ENCODE peak calls at places on chromosomes 12 and 14, in nine cellular contexts. One of them, this sample, is unnamed.

GRCh38 chr14:99281396-99281795 is 9.4 kb upstream of the BCL11B start:
- DNase-seq in breast epithelium: no peak
- DNase-seq in pancreas: no peak
- DNase-seq in AG09309: no peak
- DNase-seq in psoas muscle: no peak
- DNase-seq in heart left ventricle: no peak
- DNase-seq in kidney: no peak
- DNase-seq in IMR-90: no peak
- DNase-seq in vagina: no peak
- DNase-seq in this sample: no peak

GRCh38 chr12:24088751-24089150 is 139.3 kb upstream of the SOX5 start:
- DNase-seq in heart left ventricle: no peak
- DNase-seq in psoas muscle: no peak
- DNase-seq in kidney: no peak
- DNase-seq in breast epithelium: no peak
- DNase-seq in vagina: no peak
- DNase-seq in AG09309: no peak
- DNase-seq in pancreas: no peak
- DNase-seq in IMR-90: peak
- DNase-seq in this sample: no peak

GRCh38 chr12:57548488-57548887 is 1.4 kb upstream of the KIF5A start:
- DNase-seq in AG09309: no peak
- DNase-seq in vagina: no peak
- DNase-seq in kidney: no peak
- DNase-seq in pancreas: no peak
- DNase-seq in breast epithelium: no peak
- DNase-seq in psoas muscle: no peak
- DNase-seq in heart left ventricle: no peak
- DNase-seq in IMR-90: no peak
- DNase-seq in this sample: no peak

GRCh38 chr12:56628671-56629458 is 1.3 kb downstream of the BAZ2A start:
- DNase-seq in vagina: no peak
- DNase-seq in psoas muscle: peak
- DNase-seq in kidney: peak
- DNase-seq in IMR-90: peak
- DNase-seq in pancreas: no peak
- DNase-seq in breast epithelium: no peak
- DNase-seq in AG09309: peak
- DNase-seq in heart left ventricle: peak
- DNase-seq in this sample: no peak

GRCh38 chr12:9378430-9378835 is 170.2 kb upstream of the PZP start:
- DNase-seq in pancreas: no peak
- DNase-seq in breast epithelium: no peak
- DNase-seq in AG09309: no peak
- DNase-seq in psoas muscle: no peak
- DNase-seq in kidney: no peak
- DNase-seq in vagina: no peak
- DNase-seq in heart left ventricle: no peak
- DNase-seq in IMR-90: no peak
- DNase-seq in this sample: no peak

GRCh38 chr14:102737402-102738372 is 39.6 kb upstream of the TRAF3 start:
- DNase-seq in kidney: no peak
- DNase-seq in heart left ventricle: no peak
- DNase-seq in psoas muscle: no peak
- DNase-seq in vagina: no peak
- DNase-seq in IMR-90: no peak
- DNase-seq in breast epithelium: no peak
- DNase-seq in AG09309: no peak
- DNase-seq in pancreas: no peak
- DNase-seq in this sample: no peak

GRCh38 chr12:77788231-77789168 is 42.2 kb upstream of the NAV3 start:
- DNase-seq in psoas muscle: no peak
- DNase-seq in breast epithelium: no peak
- DNase-seq in IMR-90: no peak
- DNase-seq in kidney: no peak
- DNase-seq in AG09309: no peak
- DNase-seq in pancreas: no peak
- DNase-seq in vagina: no peak
- DNase-seq in heart left ventricle: no peak
- DNase-seq in this sample: no peak

GRCh38 chr14:96660135-96660534 is 137.0 kb upstream of the VRK1 start:
- DNase-seq in psoas muscle: no peak
- DNase-seq in IMR-90: no peak
- DNase-seq in kidney: no peak
- DNase-seq in vagina: no peak
- DNase-seq in pancreas: no peak
- DNase-seq in heart left ventricle: no peak
- DNase-seq in breast epithelium: no peak
- DNase-seq in AG09309: no peak
- DNase-seq in this sample: no peak

GRCh38 chr12:92341333-92341691 is 195.7 kb upstream of the BTG1 start:
- DNase-seq in vagina: no peak
- DNase-seq in kidney: no peak
- DNase-seq in IMR-90: no peak
- DNase-seq in heart left ventricle: no peak
- DNase-seq in breast epithelium: no peak
- DNase-seq in psoas muscle: no peak
- DNase-seq in pancreas: no peak
- DNase-seq in AG09309: no peak
- DNase-seq in this sample: no peak

GRCh38 chr12:57046947-57047890 is 2.7 kb downstream of the MYO1A start:
- DNase-seq in breast epithelium: no peak
- DNase-seq in AG09309: no peak
- DNase-seq in psoas muscle: no peak
- DNase-seq in vagina: no peak
- DNase-seq in IMR-90: no peak
- DNase-seq in heart left ventricle: no peak
- DNase-seq in pancreas: no peak
- DNase-seq in kidney: no peak
- DNase-seq in this sample: no peak

GRCh38 chr12:104115587-104115975 is 22.4 kb downstream of the NFYB start:
- DNase-seq in vagina: no peak
- DNase-seq in breast epithelium: no peak
- DNase-seq in AG09309: no peak
- DNase-seq in heart left ventricle: no peak
- DNase-seq in psoas muscle: no peak
- DNase-seq in pancreas: no peak
- DNase-seq in kidney: no peak
- DNase-seq in IMR-90: no peak
- DNase-seq in this sample: no peak

GRCh38 chr12:104108755-104109445 is 29.1 kb downstream of the NFYB start:
- DNase-seq in IMR-90: peak
- DNase-seq in psoas muscle: peak
- DNase-seq in breast epithelium: peak
- DNase-seq in vagina: no peak
- DNase-seq in heart left ventricle: peak
- DNase-seq in kidney: peak
- DNase-seq in pancreas: peak
- DNase-seq in AG09309: peak
- DNase-seq in this sample: peak

GRCh38 chr12:104105461-104105860 is 32.5 kb downstream of the NFYB start:
- DNase-seq in AG09309: no peak
- DNase-seq in IMR-90: no peak
- DNase-seq in pancreas: no peak
- DNase-seq in breast epithelium: no peak
- DNase-seq in psoas muscle: no peak
- DNase-seq in vagina: no peak
- DNase-seq in kidney: no peak
- DNase-seq in heart left ventricle: no peak
- DNase-seq in this sample: no peak

GRCh38 chr12:104106965-104107364 is 31.0 kb downstream of the NFYB start:
- DNase-seq in kidney: no peak
- DNase-seq in AG09309: no peak
- DNase-seq in heart left ventricle: no peak
- DNase-seq in IMR-90: no peak
- DNase-seq in psoas muscle: no peak
- DNase-seq in pancreas: no peak
- DNase-seq in breast epithelium: no peak
- DNase-seq in vagina: no peak
- DNase-seq in this sample: no peak

DNA sequence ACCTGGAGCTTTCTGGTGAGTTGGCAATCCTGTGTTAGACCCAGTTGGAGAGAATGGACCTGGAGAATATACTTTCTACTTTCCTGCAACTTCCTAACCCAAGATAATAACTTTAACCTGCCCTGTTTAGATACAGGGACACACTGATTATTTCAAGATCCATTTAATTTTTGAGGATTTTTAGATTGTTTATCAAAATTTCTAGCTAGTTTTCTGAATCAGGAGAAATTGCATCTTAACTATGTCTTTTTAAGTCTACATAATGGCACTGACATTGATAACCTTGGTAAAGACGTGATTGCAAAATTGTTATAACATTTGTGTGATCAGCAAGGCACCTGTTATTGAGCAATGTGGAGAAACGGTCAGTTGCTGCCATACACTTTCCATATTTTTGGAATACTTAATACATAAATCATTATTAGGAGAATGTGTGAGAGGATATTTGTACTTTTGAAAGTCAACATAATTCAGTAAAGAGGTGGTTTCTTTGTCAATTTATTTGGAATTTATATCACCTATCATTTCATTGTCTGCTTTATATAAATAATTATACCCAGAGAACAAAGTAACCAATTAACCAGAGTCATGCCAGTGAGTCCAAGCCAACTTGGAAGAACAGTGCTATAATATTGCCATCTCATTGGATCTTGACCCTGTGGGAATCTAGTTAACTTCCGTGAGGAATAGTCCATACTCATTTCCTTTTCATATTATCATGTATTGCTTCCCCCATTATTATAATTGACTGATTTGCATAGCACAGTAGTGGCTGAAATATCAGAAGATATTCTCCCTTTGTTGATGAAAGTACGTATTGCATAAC is 28.4 kb downstream of the NFYB start:
- DNase-seq in pancreas: no peak
- DNase-seq in psoas muscle: no peak
- DNase-seq in heart left ventricle: no peak
- DNase-seq in IMR-90: no peak
- DNase-seq in AG09309: no peak
- DNase-seq in vagina: no peak
- DNase-seq in kidney: no peak
- DNase-seq in breast epithelium: no peak
- DNase-seq in this sample: no peak
- TF ChIP-seq CTCF in pancreas: no peak
- TF ChIP-seq CTCF in psoas muscle: no peak
- TF ChIP-seq CTCF in heart left ventricle: no peak
- TF ChIP-seq CTCF in IMR-90: no peak
- TF ChIP-seq CTCF in AG09309: no peak
- TF ChIP-seq CTCF in vagina: no peak
- TF ChIP-seq CTCF in kidney: no peak
- TF ChIP-seq CTCF in breast epithelium: no peak
- TF ChIP-seq CTCF in this sample: no peak

DNA sequence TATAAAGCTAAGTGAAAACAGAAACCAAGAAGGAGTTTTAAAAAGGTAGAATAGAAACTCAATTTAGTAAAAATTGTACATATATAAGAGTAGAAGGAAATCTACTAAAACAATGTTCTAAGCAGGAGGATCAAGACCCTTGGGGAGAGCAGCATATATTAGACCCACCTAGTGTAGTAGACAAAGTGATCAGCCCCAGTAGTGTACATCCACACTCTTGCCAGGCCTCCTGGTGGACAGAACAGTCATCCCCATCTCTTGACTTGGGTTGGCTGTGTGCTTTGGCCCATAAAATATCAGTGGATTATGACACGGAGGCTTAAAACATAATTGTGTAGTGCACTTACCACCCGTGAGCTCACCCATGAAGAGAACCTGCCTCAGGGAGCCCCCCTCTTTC is 10.9 kb upstream of the OTUB2 start:
- DNase-seq in pancreas: no peak
- DNase-seq in heart left ventricle: no peak
- DNase-seq in breast epithelium: no peak
- DNase-seq in psoas muscle: no peak
- DNase-seq in IMR-90: no peak
- DNase-seq in AG09309: no peak
- DNase-seq in vagina: no peak
- DNase-seq in kidney: no peak
- DNase-seq in this sample: no peak
- TF ChIP-seq CTCF in pancreas: no peak
- TF ChIP-seq CTCF in heart left ventricle: no peak
- TF ChIP-seq CTCF in breast epithelium: no peak
- TF ChIP-seq CTCF in psoas muscle: no peak
- TF ChIP-seq CTCF in IMR-90: no peak
- TF ChIP-seq CTCF in AG09309: no peak
- TF ChIP-seq CTCF in vagina: no peak
- TF ChIP-seq CTCF in kidney: no peak
- TF ChIP-seq CTCF in this sample: no peak

GRCh38 chr12:124716208-124717141 is 147.2 kb downstream of the SCARB1 start:
- DNase-seq in psoas muscle: no peak
- DNase-seq in heart left ventricle: peak
- DNase-seq in vagina: no peak
- DNase-seq in AG09309: no peak
- DNase-seq in kidney: no peak
- DNase-seq in breast epithelium: no peak
- DNase-seq in pancreas: no peak
- DNase-seq in IMR-90: no peak
- DNase-seq in this sample: no peak
- TF ChIP-seq CTCF in psoas muscle: no peak
- TF ChIP-seq CTCF in heart left ventricle: no peak
- TF ChIP-seq CTCF in vagina: no peak
- TF ChIP-seq CTCF in AG09309: no peak
- TF ChIP-seq CTCF in kidney: no peak
- TF ChIP-seq CTCF in breast epithelium: no peak
- TF ChIP-seq CTCF in pancreas: no peak
- TF ChIP-seq CTCF in IMR-90: no peak
- TF ChIP-seq CTCF in this sample: no peak

GRCh38 chr12:68870443-68870842 is 62.5 kb downstream of the MDM2 start:
- DNase-seq in pancreas: no peak
- DNase-seq in AG09309: no peak
- DNase-seq in IMR-90: no peak
- DNase-seq in vagina: no peak
- DNase-seq in psoas muscle: no peak
- DNase-seq in kidney: no peak
- DNase-seq in heart left ventricle: no peak
- DNase-seq in breast epithelium: no peak
- DNase-seq in this sample: no peak

GRCh38 chr12:68871396-68871795 is 61.6 kb downstream of the CPM start:
- DNase-seq in kidney: no peak
- DNase-seq in IMR-90: no peak
- DNase-seq in pancreas: no peak
- DNase-seq in heart left ventricle: no peak
- DNase-seq in psoas muscle: no peak
- DNase-seq in vagina: no peak
- DNase-seq in AG09309: no peak
- DNase-seq in breast epithelium: no peak
- DNase-seq in this sample: no peak

GRCh38 chr12:68873316-68873715 is 59.7 kb downstream of the CPM start:
- DNase-seq in vagina: no peak
- DNase-seq in kidney: no peak
- DNase-seq in IMR-90: no peak
- DNase-seq in breast epithelium: no peak
- DNase-seq in pancreas: no peak
- DNase-seq in heart left ventricle: no peak
- DNase-seq in AG09309: no peak
- DNase-seq in psoas muscle: no peak
- DNase-seq in this sample: no peak

GRCh38 chr12:68870011-68870410 is 62.0 kb downstream of the MDM2 start:
- DNase-seq in heart left ventricle: no peak
- DNase-seq in AG09309: no peak
- DNase-seq in breast epithelium: no peak
- DNase-seq in kidney: no peak
- DNase-seq in vagina: no peak
- DNase-seq in pancreas: no peak
- DNase-seq in IMR-90: no peak
- DNase-seq in psoas muscle: no peak
- DNase-seq in this sample: no peak

GRCh38 chr12:68871899-68872298 is 61.1 kb downstream of the CPM start:
- DNase-seq in IMR-90: peak
- DNase-seq in breast epithelium: no peak
- DNase-seq in kidney: no peak
- DNase-seq in vagina: no peak
- DNase-seq in psoas muscle: no peak
- DNase-seq in pancreas: no peak
- DNase-seq in heart left ventricle: no peak
- DNase-seq in AG09309: no peak
- DNase-seq in this sample: no peak
- TF ChIP-seq CTCF in IMR-90: peak
- TF ChIP-seq CTCF in breast epithelium: no peak
- TF ChIP-seq CTCF in kidney: no peak
- TF ChIP-seq CTCF in vagina: no peak
- TF ChIP-seq CTCF in psoas muscle: no peak
- TF ChIP-seq CTCF in pancreas: no peak
- TF ChIP-seq CTCF in heart left ventricle: no peak
- TF ChIP-seq CTCF in AG09309: peak
- TF ChIP-seq CTCF in this sample: peak

This sample was measured in HFF-Myc.